ENCODE peak calls at places on chromosomes 16 and 17, in five cellular contexts. Q is left ventricle myocardium inferior, X is heart right ventricle, D is kidney, A is transverse colon. R is an unnamed sample.

GRCh38 chr17:69141802-69142472 is at the start of gene ABCA6:
- DNase-seq in Q (no peak), X (no peak), D (no peak), A (no peak), R (peak; percentile 27)

GRCh38 chr17:30347488-30347887 is 13.6 kb upstream of the TMIGD1 start:
- DNase-seq in Q (no peak), X (no peak), D (no peak), A (no peak), R (no peak)

GRCh38 chr16:85868495-85868894 is 30.5 kb upstream of the IRF8 start:
- DNase-seq in Q (no peak), X (no peak), D (no peak), A (no peak), R (no peak)

GRCh38 chr16:49868164-49868668 is 12.3 kb upstream of the ZNF423 start:
- DNase-seq in Q (no peak), X (no peak), D (no peak), A (no peak), R (no peak)

GRCh38 chr16:54027126-54027922 is 259.3 kb downstream of the IRX3 start:
- DNase-seq in Q (no peak), X (no peak), D (no peak), A (no peak), R (peak; percentile 88)

GRCh38 chr17:13346081-13346533 is 255.6 kb downstream of the HS3ST3A1 start:
- DNase-seq in Q (no peak), X (no peak), D (no peak), A (no peak), R (peak; percentile 82)

GRCh38 chr17:16584273-16584995 is 15.4 kb upstream of the ZNF287 start:
- DNase-seq in Q (peak; percentile 94), X (peak; percentile 95), D (peak; percentile 97), A (peak; percentile 94), R (peak; percentile 69)

GRCh38 chr16:29315916-29316517 is 90.5 kb downstream of the NPIPB11 start:
- DNase-seq in Q (no peak), X (no peak), D (no peak), A (no peak), R (no peak)

GRCh38 chr17:42779942-42780815 is at the start of gene WNK4:
- DNase-seq in Q (no peak), X (no peak), D (peak; percentile 81), A (peak; percentile 77), R (no peak)

GRCh38 chr17:47735139-47735464 is 2.1 kb downstream of the TBX21 start:
- DNase-seq in Q (no peak), X (no peak), D (no peak), A (no peak), R (no peak)

GRCh38 chr17:19278729-19279128 is 41.6 kb downstream of the EPN2 start:
- DNase-seq in Q (no peak), X (no peak), D (peak; percentile 31), A (no peak), R (no peak)

GRCh38 chr16:49355923-49356665 is 17.5 kb upstream of the C16orf78 start:
- DNase-seq in Q (no peak), X (no peak), D (no peak), A (no peak), R (no peak)

GRCh38 chr16:57859331-57859730 is 57.0 kb upstream of the KIFC3 start:
- DNase-seq in Q (no peak), X (no peak), D (no peak), A (no peak), R (peak; percentile 28)

GRCh38 chr17:31339906-31340661 is 18.7 kb upstream of the EVI2A start:
- DNase-seq in Q (no peak), X (no peak), D (no peak), A (no peak), R (peak; percentile 82)

GRCh38 chr17:81305051-81305630 is 10.0 kb upstream of the SLC38A10 start:
- DNase-seq in Q (no peak), X (no peak), D (no peak), A (no peak), R (no peak)

GRCh38 chr16:1333149-1333812 is at the start of gene BAIAP3:
- DNase-seq in Q (peak; percentile 54), X (no peak), D (peak; percentile 87), A (peak; percentile 64), R (no peak)

GRCh38 chr16:12186774-12187335 is 210.3 kb downstream of the SNX29 start:
- DNase-seq in Q (no peak), X (no peak), D (no peak), A (no peak), R (peak; percentile 2)

GRCh38 chr16:57536306-57537193 is at the start of gene CCDC102A:
- DNase-seq in Q (peak; percentile 40), X (peak; percentile 23), D (peak; percentile 87), A (no peak), R (no peak)

GRCh38 chr17:76772842-76773521 is 35.1 kb downstream of the MFSD11 start:
- DNase-seq in Q (no peak), X (no peak), D (no peak), A (no peak), R (peak; percentile 89)
- TF ChIP-seq CTCF in Q (no peak), X (no peak), D (no peak), A (no peak), R (no peak)

DNA sequence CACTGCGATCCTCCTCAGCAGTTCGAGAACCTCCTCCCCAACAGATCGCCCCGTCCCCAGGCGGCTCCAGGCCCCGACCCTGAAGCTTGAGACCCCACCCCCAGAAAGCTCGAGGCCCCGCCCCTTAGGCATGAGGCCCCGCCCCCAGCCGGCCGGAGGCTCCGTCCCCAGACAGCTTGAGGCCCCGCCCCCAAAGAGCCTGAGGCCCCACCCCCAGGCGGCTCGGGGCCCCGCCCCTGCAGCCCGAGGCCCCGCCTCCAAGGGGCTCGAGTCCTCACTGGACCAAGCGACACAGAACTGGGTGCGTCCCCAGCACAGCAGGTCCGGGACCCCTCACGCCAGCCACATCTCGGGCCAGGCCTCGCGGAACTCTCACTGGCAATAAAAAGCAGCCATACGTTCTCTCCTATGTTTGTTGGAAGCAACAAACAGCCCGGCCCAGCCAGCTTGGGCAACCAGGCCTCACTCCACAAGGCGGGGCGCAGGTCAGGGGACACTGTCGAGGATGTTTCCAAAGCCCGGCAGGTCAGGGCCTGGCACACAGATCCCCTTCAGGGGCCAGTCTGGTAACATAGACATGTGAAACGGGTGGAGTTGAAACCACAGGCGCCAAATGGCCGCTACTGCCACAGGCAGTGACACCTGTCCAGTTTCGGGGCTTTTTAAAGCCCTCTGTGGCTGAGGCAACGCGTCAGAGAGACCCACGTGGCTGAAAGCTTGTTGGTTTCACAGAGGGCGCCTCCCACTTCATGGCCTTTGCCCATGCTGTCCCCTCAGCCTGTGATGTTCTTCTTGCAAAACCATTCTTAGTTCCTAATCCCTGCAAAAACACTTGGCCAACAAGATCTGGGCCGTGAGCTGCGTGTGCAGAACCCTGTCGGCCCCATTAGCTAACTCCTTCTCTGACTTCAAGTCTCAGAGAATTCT is 224.2 kb downstream of the PARN start:
- DNase-seq in Q (no peak), X (no peak), D (no peak), A (peak; percentile 71), R (no peak)
- H3K4me3 ChIP-seq in Q (no peak overlapping the region), X (no peak overlapping the region), D (no peak overlapping the region), A (no peak overlapping the region), R (no peak overlapping the region)

DNA sequence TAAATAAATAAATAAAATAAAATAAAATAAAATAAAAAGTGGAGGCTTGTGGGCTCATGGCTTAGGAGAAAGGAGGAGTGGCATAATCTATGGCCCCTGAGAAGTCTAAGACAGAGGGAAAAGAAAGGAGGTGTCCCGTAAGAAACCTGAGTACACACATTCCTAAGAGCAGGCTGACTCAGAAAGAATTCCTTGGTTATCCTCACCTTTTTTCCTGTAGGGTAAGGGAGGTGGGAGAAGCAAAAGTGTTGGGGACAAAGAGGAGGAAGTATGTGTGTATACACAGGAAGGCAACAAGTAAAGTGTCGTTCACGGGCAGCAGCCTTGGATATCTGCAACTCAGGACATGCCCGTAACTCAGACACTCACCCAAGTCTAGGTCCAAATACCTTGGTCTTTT is 29.3 kb downstream of the MARF1 start:
- DNase-seq in Q (no peak), X (no peak), D (no peak), A (no peak), R (peak; percentile 89)
- H3K36me3 ChIP-seq in Q (peaks cover 100% of the 10 kb centered on the region), X (peaks cover 77% of the 10 kb centered on the region), D (peaks cover 46% of the 10 kb centered on the region), A (no peaks in the 10 kb centered on the region), R (peaks cover 6% of the 10 kb centered on the region)

GRCh38 chr16:90077240-90077756 is at the start of gene PRDM7:
- DNase-seq in Q (peak; percentile 94), X (peak; percentile 93), D (peak; percentile 98), A (peak; percentile 95), R (peak; percentile 93)

GRCh38 chr16:90078594-90078895 is 1.4 kb upstream of the PRDM7 start:
- DNase-seq in Q (no peak), X (no peak), D (no peak), A (no peak), R (no peak)

GRCh38 chr16:90081606-90081970 is 4.5 kb upstream of the PRDM7 start:
- DNase-seq in Q (no peak), X (no peak), D (no peak), A (no peak), R (no peak)

GRCh38 chr16:90083139-90083538 is 6.0 kb upstream of the PRDM7 start:
- DNase-seq in Q (no peak), X (no peak), D (no peak), A (no peak), R (no peak)

GRCh38 chr16:90077757-90078593 is 844 bp upstream of the PRDM7 start:
- DNase-seq in Q (no peak), X (no peak), D (peak; percentile 79), A (peak; percentile 34), R (peak; percentile 7)
- TF ChIP-seq CTCF in Q (no peak), X (no peak), D (no peak), A (no peak), R (no peak)

GRCh38 chr16:84841787-84842300 is 22.1 kb downstream of the CRISPLD2 start:
- DNase-seq in Q (no peak), X (no peak), D (no peak), A (peak; percentile 83), R (peak; percentile 62)
- H3K4me3 ChIP-seq in Q (no peak overlapping the region), X (no peak overlapping the region), D (no peak overlapping the region), A (no peak overlapping the region), R (peak overlapping the region; percentile 5)

GRCh38 chr17:9936075-9936474 is 31.0 kb upstream of the RCVRN start:
- DNase-seq in Q (peak; percentile 10), X (no peak), D (peak; percentile 9), A (no peak), R (no peak)
- H3K36me3 ChIP-seq in Q (peaks cover 49% of the 10 kb centered on the region), X (peaks cover 12% of the 10 kb centered on the region), D (no peaks in the 10 kb centered on the region), A (no peaks in the 10 kb centered on the region), R (no peaks in the 10 kb centered on the region)

DNA sequence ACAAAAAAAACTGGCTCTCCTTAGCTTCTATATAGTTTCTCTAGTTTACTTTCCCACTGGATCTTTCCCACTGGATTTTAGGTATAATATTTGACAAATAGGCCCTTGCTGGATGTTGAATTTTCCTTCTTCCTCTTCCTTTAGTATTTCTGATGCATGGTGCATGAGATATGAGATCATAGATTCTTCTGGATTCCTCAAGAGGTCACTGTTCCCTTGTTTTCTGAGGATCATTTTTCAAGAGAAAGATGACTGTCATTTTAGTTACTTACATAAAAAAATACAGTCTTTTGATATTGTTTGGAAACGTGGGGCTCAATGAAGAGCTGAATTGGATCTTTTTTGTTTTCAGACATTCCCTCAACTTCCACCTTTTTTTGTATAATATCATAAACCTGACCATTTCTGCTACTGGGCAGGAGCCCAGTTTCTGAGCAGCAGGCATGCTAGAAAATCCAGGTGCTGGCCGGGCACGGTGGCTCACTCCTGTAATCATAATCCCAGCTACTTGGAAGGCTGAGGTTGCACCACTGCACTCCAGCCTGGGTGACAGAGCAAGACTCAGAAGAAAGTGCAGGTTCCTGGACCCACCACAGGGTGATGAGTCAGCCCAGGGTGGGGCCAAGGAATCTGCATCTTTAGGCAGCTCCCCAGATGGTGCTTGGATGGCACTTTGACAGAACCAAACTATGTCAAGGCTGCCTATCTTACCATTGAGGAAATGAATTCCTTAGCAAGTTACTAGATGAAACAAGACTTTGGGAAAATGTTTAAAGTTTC is 70.3 kb downstream of the SDR42E1 start:
- DNase-seq in Q (no peak), X (no peak), D (no peak), A (no peak), R (peak; percentile 67)
- TF ChIP-seq CTCF in Q (peak; percentile 64), X (peak; percentile 9), D (peak; percentile 26), A (peak; percentile 40), R (peak; percentile 23)

R was measured in bronchial epithelial cell.